ENCODE peak calls at places on chromosomes 6 and 20, in seven cellular contexts. Y is endodermal cell; P is activated T-cell treated with anti-CD3 and anti-CD28 coated beads, Interleukin-2, amount 50 U/mL, for 1 hour; B is breast epithelium; D is DMS153; O is sciatic nerve; U is mammary epithelial cell. C is an unnamed sample.

GRCh38 chr6:1552296-1552761 is 57.4 kb upstream of the FOXC1 start:
- DNase-seq in U (peak), O (no peak), Y (no peak), D (no peak), P (no peak), B (no peak), C (no peak)

GRCh38 chr6:166862287-166862977 is 93.9 kb downstream of the RNASET2 start:
- DNase-seq in U (no peak), D (no peak), B (no peak), Y (peak), P (peak), O (no peak), C (peak)

GRCh38 chr20:61856626-61857413 is 208.9 kb downstream of the TAF4 start:
- DNase-seq in B (no peak), Y (no peak), U (no peak), P (no peak), D (no peak), O (no peak), C (no peak)

GRCh38 chr6:105045546-105045945 is 88.6 kb downstream of the LIN28B start:
- DNase-seq in P (no peak), Y (no peak), U (peak), O (no peak), B (no peak), D (no peak), C (no peak)

GRCh38 chr20:11216451-11217314 is 542.9 kb upstream of the JAG1 start:
- DNase-seq in O (no peak), B (no peak), D (peak), P (no peak), Y (no peak), U (no peak), C (no peak)

GRCh38 chr6:111758608-111759293 is 114.5 kb downstream of the FYN start:
- DNase-seq in D (no peak), O (no peak), Y (no peak), B (no peak), U (no peak), P (peak), C (peak)

GRCh38 chr6:158039571-158040050 is 57.9 kb downstream of the SYNJ2 start:
- DNase-seq in U (no peak), D (no peak), B (no peak), Y (no peak), P (peak), O (no peak), C (peak)

GRCh38 chr20:44302026-44302669 is 8.9 kb downstream of the FITM2 start:
- DNase-seq in D (peak), B (no peak), U (no peak), O (no peak), Y (no peak), P (no peak), C (no peak)

GRCh38 chr6:17865798-17866725 is 121.4 kb downstream of the KIF13A start:
- DNase-seq in U (peak), B (peak), Y (no peak), O (peak), P (no peak), D (no peak), C (no peak)

GRCh38 chr6:101083533-101084172 is 202.5 kb upstream of the ASCC3 start:
- DNase-seq in B (no peak), D (no peak), O (no peak), P (no peak), U (peak), Y (no peak), C (no peak)

GRCh38 chr6:150254671-150255228 is 111.9 kb downstream of the PPP1R14C start:
- DNase-seq in U (peak), P (no peak), B (no peak), Y (no peak), O (no peak), D (no peak), C (no peak)

GRCh38 chr6:89951574-89952360 is 57.5 kb downstream of the GJA10 start:
- DNase-seq in Y (peak), B (no peak), O (no peak), D (peak), U (no peak), P (no peak), C (no peak)

GRCh38 chr20:63315240-63315981 is 22.4 kb downstream of the COL20A1 start:
- DNase-seq in U (no peak), B (no peak), Y (no peak), O (no peak), P (no peak), D (no peak), C (no peak)